ENCODE peak calls at places on chromosomes 3 and 15, in six cellular contexts. One of them, this sample, is unnamed.
A peak's percentile ranks its signal among the peaks of the same experiment; 100 is the strongest.

GRCh38 chr3:190305406-190305805 is 16.8 kb downstream of the CLDN1 start:
- DNase-seq in psoas muscle: no peak
- DNase-seq in SK-N-SH: no peak
- DNase-seq in A673: no peak
- DNase-seq in uterus: no peak
- DNase-seq in adrenal gland: peak; percentile 37
- DNase-seq in this sample: no peak

GRCh38 chr15:78302579-78302978 is 3.2 kb upstream of the SKIC8 start:
- DNase-seq in psoas muscle: no peak
- DNase-seq in SK-N-SH: no peak
- DNase-seq in A673: peak; percentile 57
- DNase-seq in uterus: no peak
- DNase-seq in adrenal gland: no peak
- DNase-seq in this sample: no peak

GRCh38 chr3:29022976-29023375 is 257.9 kb upstream of the RBMS3 start:
- DNase-seq in psoas muscle: no peak
- DNase-seq in SK-N-SH: no peak
- DNase-seq in A673: no peak
- DNase-seq in uterus: no peak
- DNase-seq in adrenal gland: no peak
- DNase-seq in this sample: no peak

GRCh38 chr3:182765287-182765686 is 28.0 kb upstream of the ATP11B start:
- DNase-seq in psoas muscle: no peak
- DNase-seq in SK-N-SH: no peak
- DNase-seq in A673: no peak
- DNase-seq in uterus: no peak
- DNase-seq in adrenal gland: no peak
- DNase-seq in this sample: no peak

GRCh38 chr3:148158210-148158609 is 539.5 kb upstream of the AGTR1 start:
- DNase-seq in psoas muscle: no peak
- DNase-seq in SK-N-SH: no peak
- DNase-seq in A673: peak; percentile 63
- DNase-seq in uterus: no peak
- DNase-seq in adrenal gland: peak; percentile 79
- DNase-seq in this sample: no peak

GRCh38 chr3:57778499-57778898 is 22.4 kb downstream of the SLMAP start:
- DNase-seq in psoas muscle: no peak
- DNase-seq in SK-N-SH: no peak
- DNase-seq in A673: no peak
- DNase-seq in uterus: no peak
- DNase-seq in adrenal gland: peak; percentile 21
- DNase-seq in this sample: no peak

GRCh38 chr3:153394017-153394416 is 232.0 kb downstream of the RAP2B start:
- DNase-seq in psoas muscle: no peak
- DNase-seq in SK-N-SH: no peak
- DNase-seq in A673: no peak
- DNase-seq in uterus: no peak
- DNase-seq in adrenal gland: no peak
- DNase-seq in this sample: no peak

GRCh38 chr15:48177383-48177874 is 666 bp downstream of the MYEF2 start:
- DNase-seq in psoas muscle: no peak
- DNase-seq in SK-N-SH: peak; percentile 11
- DNase-seq in A673: peak; percentile 69
- DNase-seq in uterus: no peak
- DNase-seq in adrenal gland: peak; percentile 38
- DNase-seq in this sample: peak; percentile 41

GRCh38 chr3:13670292-13670691 is 121.4 kb downstream of the FBLN2 start:
- DNase-seq in psoas muscle: no peak
- DNase-seq in SK-N-SH: no peak
- DNase-seq in A673: no peak
- DNase-seq in uterus: no peak
- DNase-seq in adrenal gland: no peak
- DNase-seq in this sample: no peak

GRCh38 chr3:160472344-160472743 is 22.8 kb upstream of the TRIM59 start:
- DNase-seq in psoas muscle: no peak
- DNase-seq in SK-N-SH: no peak
- DNase-seq in A673: no peak
- DNase-seq in uterus: no peak
- DNase-seq in adrenal gland: no peak
- DNase-seq in this sample: no peak

GRCh38 chr3:20648294-20648693 is 462.3 kb upstream of the SGO1 start:
- DNase-seq in psoas muscle: no peak
- DNase-seq in SK-N-SH: peak; percentile 42
- DNase-seq in A673: peak; percentile 71
- DNase-seq in uterus: no peak
- DNase-seq in adrenal gland: no peak
- DNase-seq in this sample: no peak

GRCh38 chr3:173932624-173933023 is 535.1 kb downstream of the NLGN1 start:
- DNase-seq in psoas muscle: no peak
- DNase-seq in SK-N-SH: no peak
- DNase-seq in A673: peak; percentile 79
- DNase-seq in uterus: no peak
- DNase-seq in adrenal gland: no peak
- DNase-seq in this sample: no peak

GRCh38 chr3:195077611-195078540 is 193.1 kb downstream of the XXYLT1 start:
- DNase-seq in psoas muscle: peak; percentile 15
- DNase-seq in SK-N-SH: peak; percentile 56
- DNase-seq in A673: no peak
- DNase-seq in uterus: no peak
- DNase-seq in adrenal gland: no peak
- DNase-seq in this sample: no peak

GRCh38 chr3:184506579-184506978 is 55.0 kb upstream of the EPHB3 start:
- DNase-seq in psoas muscle: no peak
- DNase-seq in SK-N-SH: no peak
- DNase-seq in A673: no peak
- DNase-seq in uterus: no peak
- DNase-seq in adrenal gland: no peak
- DNase-seq in this sample: no peak

GRCh38 chr3:159216295-159216694 is 414.4 kb downstream of the MFSD1 start:
- DNase-seq in psoas muscle: no peak
- DNase-seq in SK-N-SH: peak; percentile 27
- DNase-seq in A673: no peak
- DNase-seq in uterus: no peak
- DNase-seq in adrenal gland: no peak
- DNase-seq in this sample: no peak

GRCh38 chr3:81726735-81727134 is 34.7 kb downstream of the GBE1 start:
- DNase-seq in psoas muscle: no peak
- DNase-seq in SK-N-SH: no peak
- DNase-seq in A673: no peak
- DNase-seq in uterus: no peak
- DNase-seq in adrenal gland: peak; percentile 13
- DNase-seq in this sample: no peak

GRCh38 chr15:74345051-74345450 is 22.4 kb downstream of the CYP11A1 start:
- DNase-seq in psoas muscle: no peak
- DNase-seq in SK-N-SH: no peak
- DNase-seq in A673: no peak
- DNase-seq in uterus: no peak
- DNase-seq in adrenal gland: no peak
- DNase-seq in this sample: no peak

GRCh38 chr3:56254261-56254660 is 214.0 kb downstream of the ERC2 start:
- DNase-seq in psoas muscle: no peak
- DNase-seq in SK-N-SH: no peak
- DNase-seq in A673: no peak
- DNase-seq in uterus: no peak
- DNase-seq in adrenal gland: no peak
- DNase-seq in this sample: no peak

GRCh38 chr15:43204016-43204901 is 16.6 kb downstream of the EPB42 start:
- DNase-seq in psoas muscle: peak; percentile 75
- DNase-seq in SK-N-SH: peak; percentile 70
- DNase-seq in A673: peak; percentile 73
- DNase-seq in uterus: no peak
- DNase-seq in adrenal gland: peak; percentile 85
- DNase-seq in this sample: peak; percentile 26

GRCh38 chr3:43707998-43708397 is 17.3 kb downstream of the ABHD5 start:
- DNase-seq in psoas muscle: no peak
- DNase-seq in SK-N-SH: no peak
- DNase-seq in A673: peak; percentile 4
- DNase-seq in uterus: no peak
- DNase-seq in adrenal gland: no peak
- DNase-seq in this sample: no peak

GRCh38 chr3:54008744-54009143 is 113.6 kb upstream of the CACNA2D3 start:
- DNase-seq in psoas muscle: no peak
- DNase-seq in SK-N-SH: no peak
- DNase-seq in A673: no peak
- DNase-seq in uterus: no peak
- DNase-seq in adrenal gland: no peak
- DNase-seq in this sample: no peak

GRCh38 chr3:101840066-101840465 is 9.2 kb upstream of the NFKBIZ start:
- DNase-seq in psoas muscle: no peak
- DNase-seq in SK-N-SH: no peak
- DNase-seq in A673: no peak
- DNase-seq in uterus: no peak
- DNase-seq in adrenal gland: no peak
- DNase-seq in this sample: no peak

GRCh38 chr15:36361351-36361870 is 218.0 kb upstream of the CDIN1 start:
- DNase-seq in psoas muscle: no peak
- DNase-seq in SK-N-SH: no peak
- DNase-seq in A673: no peak
- DNase-seq in uterus: no peak
- DNase-seq in adrenal gland: no peak
- DNase-seq in this sample: no peak

GRCh38 chr15:76073554-76073953 is 13.8 kb downstream of the TMEM266 start:
- DNase-seq in psoas muscle: no peak
- DNase-seq in SK-N-SH: no peak
- DNase-seq in A673: no peak
- DNase-seq in uterus: no peak
- DNase-seq in adrenal gland: no peak
- DNase-seq in this sample: no peak

GRCh38 chr3:39103791-39104552 is 3.5 kb downstream of the GORASP1 start:
- DNase-seq in psoas muscle: no peak
- DNase-seq in SK-N-SH: no peak
- DNase-seq in A673: no peak
- DNase-seq in uterus: no peak
- DNase-seq in adrenal gland: no peak
- DNase-seq in this sample: no peak

GRCh38 chr3:152350139-152350538 is 81.4 kb downstream of the MBNL1 start:
- DNase-seq in psoas muscle: no peak
- DNase-seq in SK-N-SH: no peak
- DNase-seq in A673: peak; percentile 57
- DNase-seq in uterus: no peak
- DNase-seq in adrenal gland: no peak
- DNase-seq in this sample: no peak

GRCh38 chr3:152350764-152351163 is 82.0 kb downstream of the MBNL1 start:
- DNase-seq in psoas muscle: no peak
- DNase-seq in SK-N-SH: no peak
- DNase-seq in A673: no peak
- DNase-seq in uterus: no peak
- DNase-seq in adrenal gland: no peak
- DNase-seq in this sample: no peak

GRCh38 chr3:152353578-152353977 is 84.8 kb downstream of the MBNL1 start:
- DNase-seq in psoas muscle: no peak
- DNase-seq in SK-N-SH: no peak
- DNase-seq in A673: no peak
- DNase-seq in uterus: no peak
- DNase-seq in adrenal gland: no peak
- DNase-seq in this sample: no peak

GRCh38 chr3:152349397-152349796 is 80.7 kb downstream of the MBNL1 start:
- DNase-seq in psoas muscle: no peak
- DNase-seq in SK-N-SH: no peak
- DNase-seq in A673: no peak
- DNase-seq in uterus: no peak
- DNase-seq in adrenal gland: no peak
- DNase-seq in this sample: no peak

GRCh38 chr3:152352559-152352958 is 83.8 kb downstream of the MBNL1 start:
- DNase-seq in psoas muscle: no peak
- DNase-seq in SK-N-SH: no peak
- DNase-seq in A673: no peak
- DNase-seq in uterus: no peak
- DNase-seq in adrenal gland: no peak
- DNase-seq in this sample: no peak
- H3K27ac ChIP-seq in psoas muscle: peak overlapping the region; percentile 82
- H3K27ac ChIP-seq in SK-N-SH: peak overlapping the region; percentile 17
- H3K27ac ChIP-seq in A673: no peak overlapping the region
- H3K27ac ChIP-seq in uterus: peak overlapping the region; percentile 47
- H3K27ac ChIP-seq in adrenal gland: no peak overlapping the region
- H3K27ac ChIP-seq in this sample: no peak overlapping the region

DNA sequence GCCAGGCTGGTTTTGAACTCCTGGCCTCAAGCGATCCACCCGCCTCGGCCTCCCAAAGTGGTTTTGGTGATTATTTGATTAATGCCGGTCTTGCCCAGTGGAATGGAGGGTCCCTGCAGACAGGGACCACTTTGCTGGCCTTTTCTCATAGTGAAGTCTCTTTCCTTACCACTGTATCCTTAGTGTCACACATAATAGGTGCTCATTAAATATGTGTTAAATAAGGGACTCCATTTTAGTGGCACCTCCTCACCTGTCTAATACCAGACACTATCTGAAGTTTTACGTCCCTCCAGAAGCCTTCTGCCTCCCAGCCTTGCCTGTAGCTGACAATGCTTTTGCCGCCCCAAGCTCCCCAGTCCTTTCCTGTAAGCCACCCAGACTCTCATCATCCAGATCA is 91.3 kb downstream of the AAGAB start:
- DNase-seq in psoas muscle: no peak
- DNase-seq in SK-N-SH: no peak
- DNase-seq in A673: no peak
- DNase-seq in uterus: no peak
- DNase-seq in adrenal gland: no peak
- DNase-seq in this sample: no peak
- H3K4me1 ChIP-seq in psoas muscle: peaks cover 89% of the 10 kb centered on the region
- H3K4me1 ChIP-seq in SK-N-SH: peaks cover 15% of the 10 kb centered on the region
- H3K4me1 ChIP-seq in A673: peaks cover 87% of the 10 kb centered on the region
- H3K4me1 ChIP-seq in uterus: peaks cover 3% of the 10 kb centered on the region
- H3K4me1 ChIP-seq in adrenal gland: no peaks in the 10 kb centered on the region
- H3K4me1 ChIP-seq in this sample: peaks cover 7% of the 10 kb centered on the region

DNA sequence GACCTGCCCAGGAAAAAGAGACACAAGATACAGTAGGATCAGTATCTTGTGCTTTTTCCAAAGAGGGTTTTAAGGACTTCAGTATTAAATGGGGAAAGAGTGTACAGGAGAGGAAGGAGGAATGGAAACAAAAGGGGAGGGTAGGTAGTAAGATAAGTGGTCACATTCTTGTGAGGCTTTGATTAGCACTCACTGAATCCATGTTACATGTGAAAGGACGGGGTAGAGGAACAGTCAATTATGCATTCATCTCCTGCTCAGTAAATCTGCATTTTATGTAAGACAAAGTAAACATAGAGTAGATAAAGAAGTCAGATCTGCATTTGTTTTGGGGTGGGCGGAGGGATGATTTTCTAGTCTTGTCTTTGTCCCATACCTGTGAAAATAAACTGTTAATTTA is 50.7 kb downstream of the SACM1L start:
- DNase-seq in psoas muscle: no peak
- DNase-seq in SK-N-SH: no peak
- DNase-seq in A673: no peak
- DNase-seq in uterus: no peak
- DNase-seq in adrenal gland: no peak
- DNase-seq in this sample: no peak
- H3K27ac ChIP-seq in psoas muscle: no peak overlapping the region
- H3K27ac ChIP-seq in SK-N-SH: no peak overlapping the region
- H3K27ac ChIP-seq in A673: no peak overlapping the region
- H3K27ac ChIP-seq in uterus: no peak overlapping the region
- H3K27ac ChIP-seq in adrenal gland: no peak overlapping the region
- H3K27ac ChIP-seq in this sample: peak overlapping the region; percentile 26

GRCh38 chr15:57216288-57216687 is 160.0 kb upstream of the CGNL1 start:
- DNase-seq in psoas muscle: no peak
- DNase-seq in SK-N-SH: no peak
- DNase-seq in A673: peak; percentile 78
- DNase-seq in uterus: no peak
- DNase-seq in adrenal gland: peak; percentile 35
- DNase-seq in this sample: no peak
- H3K4me1 ChIP-seq in psoas muscle: peaks cover 32% of the 10 kb centered on the region
- H3K4me1 ChIP-seq in SK-N-SH: peaks cover 31% of the 10 kb centered on the region
- H3K4me1 ChIP-seq in A673: peaks cover 66% of the 10 kb centered on the region
- H3K4me1 ChIP-seq in uterus: peaks cover 31% of the 10 kb centered on the region
- H3K4me1 ChIP-seq in adrenal gland: peaks cover 66% of the 10 kb centered on the region
- H3K4me1 ChIP-seq in this sample: no peaks in the 10 kb centered on the region